ENCODE peak calls at places on chromosomes 6 and 20, in nine cellular contexts. U is neuronal stem cell, P is OCI-LY7, Y is endothelial cell of umbilical vein, O is H9, J is GM23248, C is fibroblast of lung, S is hepatocyte, M is A549. B is an unnamed sample.

GRCh38 chr6:117601811-117602150 is 530 bp downstream of the GOPC start:
- DNase-seq in M (no peak), P (peak), J (no peak), Y (no peak), O (no peak), U (no peak), S (no peak), C (no peak), B (no peak)

GRCh38 chr20:32563311-32564272 is 21.5 kb downstream of the NOL4L start:
- DNase-seq in O (no peak), U (no peak), P (no peak), S (no peak), M (no peak), Y (no peak), C (no peak), J (no peak), B (no peak)

GRCh38 chr20:43915209-43916072 is 789 bp downstream of the TOX2 start:
- DNase-seq in U (no peak), O (peak), Y (peak), J (peak), C (peak), S (peak), P (no peak), M (no peak), B (no peak)

GRCh38 chr6:7261030-7261841 is 51.8 kb downstream of the SSR1 start:
- DNase-seq in U (peak), P (no peak), Y (peak), J (peak), M (peak), O (peak), S (peak), C (peak), B (peak)

GRCh38 chr6:106684011-106684410 is 54.6 kb downstream of the QRSL1 start:
- DNase-seq in C (no peak), P (no peak), U (no peak), M (no peak), O (no peak), J (no peak), Y (no peak), S (no peak), B (no peak)

GRCh38 chr6:36289281-36290018 is 19.6 kb downstream of the PNPLA1 start:
- DNase-seq in M (no peak), O (peak), S (peak), J (no peak), P (no peak), U (no peak), Y (no peak), C (peak), B (no peak)

GRCh38 chr6:150238857-150239407 is 96.1 kb downstream of the PPP1R14C start:
- DNase-seq in S (no peak), P (no peak), J (no peak), O (no peak), Y (no peak), U (no peak), C (no peak), M (no peak), B (no peak)

GRCh38 chr6:36442083-36442670 is 477 bp downstream of the PXT1 start:
- DNase-seq in J (no peak), Y (no peak), U (no peak), P (peak), S (no peak), O (no peak), M (no peak), C (no peak), B (peak)

GRCh38 chr6:133983099-133983939 is 30.3 kb downstream of the TBPL1 start:
- DNase-seq in J (no peak), O (no peak), U (no peak), P (no peak), M (no peak), Y (no peak), S (no peak), C (peak), B (peak)

GRCh38 chr6:16764188-16764950 is 3.1 kb upstream of the ATXN1 start:
- DNase-seq in U (no peak), J (peak), M (peak), O (no peak), S (peak), P (no peak), C (peak), Y (peak), B (peak)

GRCh38 chr6:33875141-33875581 is 71.4 kb upstream of the MLN start:
- DNase-seq in O (no peak), S (no peak), M (no peak), C (no peak), Y (no peak), J (no peak), P (no peak), U (no peak), B (peak)

GRCh38 chr20:869606-870005 is 36.1 kb downstream of the FAM110A start:
- DNase-seq in J (no peak), O (no peak), P (no peak), S (no peak), U (no peak), C (no peak), Y (no peak), M (no peak), B (no peak)

GRCh38 chr6:14091329-14091978 is 26.1 kb upstream of the CD83 start:
- DNase-seq in J (no peak), S (no peak), O (no peak), U (no peak), C (no peak), P (no peak), M (no peak), Y (no peak), B (no peak)
- H3K4me2 ChIP-seq in J (no peak), S (no peak), O (no peak), U (no peak), C (no peak), P (peak), M (no peak), Y (no peak), B (no peak)

GRCh38 chr6:111566222-111566717 is 39.4 kb downstream of the TRAF3IP2 start:
- DNase-seq in C (no peak), Y (peak), J (peak), O (no peak), S (no peak), U (no peak), P (peak), M (no peak), B (no peak)
- H3K27ac ChIP-seq in C (peak), Y (peak), J (no peak), O (no peak), S (peak), U (no peak), P (peak), M (peak), B (no peak)

DNA sequence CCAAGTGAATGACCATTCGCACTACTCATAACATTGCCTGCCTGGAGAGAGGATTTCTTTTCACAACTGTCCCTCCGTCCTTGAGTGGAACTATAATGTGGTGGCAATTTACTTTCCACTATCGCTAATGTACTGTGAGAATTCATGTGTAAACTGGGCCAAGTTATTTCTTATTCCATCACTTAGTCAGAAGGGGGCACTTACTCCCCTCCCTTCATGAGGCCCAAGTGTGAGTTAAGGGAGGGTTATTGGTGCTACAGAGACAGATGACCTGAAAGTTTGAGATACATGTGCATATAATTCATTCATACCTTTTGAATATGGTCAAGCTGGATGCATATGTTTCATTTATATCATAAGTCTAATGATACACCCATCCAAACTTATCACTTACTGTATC is 65.2 kb upstream of the LOC128125822 start:
- DNase-seq in O (no peak), P (no peak), C (no peak), S (no peak), J (no peak), Y (no peak), M (no peak), U (no peak), B (no peak)
- H3K4me2 ChIP-seq in O (no peak), P (no peak), C (no peak), S (no peak), J (no peak), Y (no peak), M (no peak), U (no peak), B (no peak)

GRCh38 chr20:46099491-46100287 is 9.9 kb upstream of the NCOA5 start:
- DNase-seq in S (no peak), J (peak), U (no peak), P (peak), C (no peak), O (peak), Y (peak), M (no peak), B (no peak)
- H3K27ac ChIP-seq in S (no peak), J (no peak), U (no peak), P (no peak), C (no peak), O (no peak), Y (no peak), M (no peak), B (no peak)

GRCh38 chr6:129309154-129309553 is 400.8 kb downstream of the ARHGAP18 start:
- DNase-seq in O (no peak), J (no peak), P (no peak), M (no peak), C (no peak), Y (no peak), S (no peak), U (no peak), B (no peak)

GRCh38 chr6:129307845-129308244 is 402.1 kb downstream of the ARHGAP18 start:
- DNase-seq in M (no peak), O (no peak), S (no peak), Y (no peak), U (no peak), C (no peak), J (no peak), P (no peak), B (no peak)

GRCh38 chr6:129314575-129314974 is 395.4 kb downstream of the ARHGAP18 start:
- DNase-seq in M (no peak), O (no peak), U (no peak), C (no peak), J (no peak), P (no peak), S (no peak), Y (no peak), B (no peak)

GRCh38 chr6:129317931-129318820 is 391.8 kb downstream of the ARHGAP18 start:
- DNase-seq in S (no peak), J (peak), Y (peak), M (peak), C (peak), O (peak), U (peak), P (no peak), B (peak)

GRCh38 chr6:129312865-129313264 is 397.1 kb downstream of the ARHGAP18 start:
- DNase-seq in M (peak), Y (no peak), C (peak), U (no peak), P (no peak), O (no peak), J (peak), S (no peak), B (peak)
- H3K4me2 ChIP-seq in M (no peak), Y (no peak), C (peak), U (no peak), P (no peak), O (no peak), J (peak), S (no peak), B (no peak)